ENCODE peak calls at places on chromosomes 11 and 22, in ten cellular contexts. S is activated naive CD4-positive, alpha-beta T cell; Q is fibroblast of the aortic adventitia; I is activated T-cell treated with anti-CD3 and anti-CD28 coated beads for 24 hours; P is HS-27A; X is body of pancreas; G is GM10248; U is kidney glomerular epithelial cell; W is NCI-H460; K is kidney epithelial cell. J is an unnamed sample.

GRCh38 chr22:46071451-46072029 is 78.8 kb upstream of the PPARA start:
- DNase-seq in S (peak; percentile 39), Q (peak; percentile 97), I (peak; percentile 60), P (peak; percentile 73), X (peak; percentile 95), G (no peak), U (peak; percentile 72), W (peak; percentile 87), K (peak; percentile 59), J (no peak)

GRCh38 chr22:21765909-21766529 is 30.4 kb upstream of the YPEL1 start:
- DNase-seq in S (no peak), Q (no peak), I (no peak), P (no peak), X (no peak), G (no peak), U (no peak), W (no peak), K (no peak), J (no peak)

GRCh38 chr11:18774801-18775200 is 16.8 kb downstream of the PTPN5 start:
- DNase-seq in S (no peak), Q (no peak), I (no peak), P (no peak), X (no peak), G (no peak), U (no peak), W (no peak), K (no peak), J (no peak)

GRCh38 chr11:14373941-14374646 is 15.1 kb upstream of the RRAS2 start:
- DNase-seq in S (no peak), Q (peak; percentile 88), I (no peak), P (no peak), X (peak; percentile 57), G (no peak), U (no peak), W (no peak), K (no peak), J (no peak)

GRCh38 chr11:95296165-95296564 is 65.2 kb upstream of the SESN3 start:
- DNase-seq in S (no peak), Q (no peak), I (no peak), P (no peak), X (peak; percentile 58), G (no peak), U (peak; percentile 17), W (no peak), K (no peak), J (no peak)

GRCh38 chr11:79492008-79492407 is 51.2 kb upstream of the TENM4 start:
- DNase-seq in S (no peak), Q (no peak), I (no peak), P (no peak), X (no peak), G (no peak), U (no peak), W (no peak), K (no peak), J (no peak)

GRCh38 chr11:95058622-95059021 is 8.1 kb upstream of the SRSF8 start:
- DNase-seq in S (no peak), Q (no peak), I (no peak), P (no peak), X (no peak), G (no peak), U (peak; percentile 45), W (no peak), K (no peak), J (no peak)

GRCh38 chr11:57425565-57426438 is 1.1 kb downstream of the SLC43A3 start:
- DNase-seq in S (no peak), Q (peak; percentile 80), I (no peak), P (no peak), X (peak; percentile 41), G (no peak), U (no peak), W (no peak), K (no peak), J (no peak)

GRCh38 chr11:2541321-2541680 is 96.5 kb downstream of the KCNQ1 start:
- DNase-seq in S (no peak), Q (no peak), I (no peak), P (no peak), X (peak; percentile 3), G (no peak), U (no peak), W (no peak), K (no peak), J (no peak)

GRCh38 chr22:32996702-32997101 is 61.5 kb downstream of the SYN3 start:
- DNase-seq in S (no peak), Q (peak; percentile 56), I (no peak), P (no peak), X (peak; percentile 13), G (no peak), U (no peak), W (no peak), K (no peak), J (no peak)

GRCh38 chr11:18703001-18703763 is 4.6 kb downstream of the TMEM86A start:
- DNase-seq in S (no peak), Q (no peak), I (no peak), P (no peak), X (no peak), G (no peak), U (no peak), W (no peak), K (no peak), J (no peak)

GRCh38 chr11:67354314-67355022 is 1.1 kb upstream of the POLD4 start:
- DNase-seq in S (no peak), Q (peak; percentile 95), I (no peak), P (peak; percentile 88), X (peak; percentile 64), G (peak; percentile 32), U (peak; percentile 96), W (peak; percentile 89), K (peak; percentile 90), J (no peak)

GRCh38 chr11:67372993-67373915 is at the start of gene CLCF1:
- DNase-seq in S (no peak), Q (peak; percentile 90), I (peak; percentile 42), P (no peak), X (peak; percentile 74), G (peak; percentile 81), U (peak; percentile 70), W (no peak), K (no peak), J (no peak)

GRCh38 chr11:93498099-93499040 is 44.8 kb downstream of the SMCO4 start:
- DNase-seq in S (no peak), Q (peak; percentile 4), I (no peak), P (peak; percentile 29), X (no peak), G (no peak), U (peak; percentile 50), W (no peak), K (peak; percentile 47), J (no peak)

GRCh38 chr11:6431861-6432260 is 8.9 kb downstream of the HPX start:
- DNase-seq in S (no peak), Q (peak; percentile 78), I (no peak), P (peak; percentile 70), X (no peak), G (no peak), U (peak; percentile 68), W (peak; percentile 12), K (peak; percentile 29), J (no peak)

GRCh38 chr11:6523253-6523652 is 26.2 kb downstream of the DNHD1 start:
- DNase-seq in S (no peak), Q (peak; percentile 36), I (no peak), P (peak; percentile 53), X (no peak), G (no peak), U (peak; percentile 50), W (no peak), K (peak; percentile 38), J (no peak)

GRCh38 chr11:94171693-94172440 is 43.2 kb downstream of the PANX1 start:
- DNase-seq in S (no peak), Q (peak; percentile 39), I (no peak), P (no peak), X (peak; percentile 71), G (peak; percentile 46), U (no peak), W (peak; percentile 26), K (no peak), J (peak; percentile 1)

GRCh38 chr11:31812392-31813241 is 1.5 kb upstream of the PAX6 start:
- DNase-seq in S (no peak), Q (no peak), I (no peak), P (no peak), X (no peak), G (peak; percentile 50), U (no peak), W (no peak), K (no peak), J (no peak)

GRCh38 chr11:59562292-59562691 is 51.0 kb downstream of the OR4D9 start:
- DNase-seq in S (no peak), Q (no peak), I (no peak), P (no peak), X (no peak), G (no peak), U (peak; percentile 47), W (no peak), K (no peak), J (no peak)

GRCh38 chr11:101770648-101771047 is 144.2 kb upstream of the CEP126 start:
- DNase-seq in S (no peak), Q (no peak), I (no peak), P (no peak), X (no peak), G (no peak), U (no peak), W (no peak), K (no peak), J (no peak)